ENCODE peak calls at places on chromosomes 5 and 9, in ten cellular contexts. B is A549, A is transverse colon, G is aorta, W is ovary, I is RWPE2, V is upper lobe of right lung, O is spleen, T is mucosa of descending colon, R is MM.1S. M is an unnamed sample.

GRCh38 chr9:4137234-4137633 is 162.6 kb downstream of the GLIS3 start:
- DNase-seq in B (peak; percentile 91), A (no peak), G (no peak), W (no peak), I (peak; percentile 64), V (no peak), O (no peak), T (no peak), R (no peak), M (peak; percentile 50)

GRCh38 chr9:250039-250438 is 35.4 kb downstream of the DOCK8 start:
- DNase-seq in B (no peak), A (no peak), G (no peak), W (no peak), I (no peak), V (no peak), O (no peak), T (no peak), R (no peak), M (no peak)

GRCh38 chr5:115366223-115366622 is 69.8 kb upstream of the CCDC112 start:
- DNase-seq in B (peak; percentile 77), A (no peak), G (no peak), W (no peak), I (no peak), V (no peak), O (no peak), T (no peak), R (no peak), M (peak; percentile 85)

GRCh38 chr9:71270554-71270953 is 149.1 kb upstream of the TRPM3 start:
- DNase-seq in B (no peak), A (no peak), G (no peak), W (no peak), I (no peak), V (no peak), O (no peak), T (no peak), R (no peak), M (no peak)

GRCh38 chr9:18865542-18865941 is 167.5 kb downstream of the SAXO1 start:
- DNase-seq in B (no peak), A (no peak), G (no peak), W (no peak), I (no peak), V (no peak), O (no peak), T (no peak), R (no peak), M (no peak)

GRCh38 chr5:100448250-100448649 is 86.9 kb upstream of the FAM174A start:
- DNase-seq in B (no peak), A (no peak), G (no peak), W (no peak), I (no peak), V (no peak), O (no peak), T (no peak), R (no peak), M (no peak)

GRCh38 chr5:137782055-137782454 is 27.9 kb upstream of the HNRNPA0 start:
- DNase-seq in B (no peak), A (no peak), G (no peak), W (no peak), I (no peak), V (no peak), O (no peak), T (no peak), R (no peak), M (no peak)

GRCh38 chr9:118058227-118058626 is 354.0 kb downstream of the TLR4 start:
- DNase-seq in B (no peak), A (no peak), G (no peak), W (no peak), I (no peak), V (no peak), O (no peak), T (no peak), R (no peak), M (no peak)

GRCh38 chr9:124776952-124777645 is at the start of gene OLFML2A:
- DNase-seq in B (peak; percentile 41), A (peak; percentile 26), G (no peak), W (no peak), I (no peak), V (peak; percentile 67), O (peak; percentile 84), T (peak; percentile 52), R (no peak), M (peak; percentile 18)

GRCh38 chr9:126563556-126563955 is 50.2 kb upstream of the LMX1B start:
- DNase-seq in B (no peak), A (no peak), G (no peak), W (no peak), I (no peak), V (no peak), O (no peak), T (no peak), R (no peak), M (no peak)

GRCh38 chr5:171492781-171493180 is 73.3 kb downstream of the FGF18 start:
- DNase-seq in B (peak; percentile 39), A (no peak), G (no peak), W (no peak), I (no peak), V (no peak), O (no peak), T (no peak), R (no peak), M (no peak)

GRCh38 chr5:151632524-151632923 is 41.4 kb upstream of the FAT2 start:
- DNase-seq in B (no peak), A (no peak), G (no peak), W (no peak), I (no peak), V (no peak), O (no peak), T (no peak), R (no peak), M (no peak)

GRCh38 chr5:119322312-119322947 is 33.4 kb upstream of the TNFAIP8 start:
- DNase-seq in B (no peak), A (no peak), G (no peak), W (no peak), I (no peak), V (no peak), O (no peak), T (no peak), R (peak; percentile 61), M (no peak)

GRCh38 chr5:119319890-119320289 is 35.9 kb upstream of the TNFAIP8 start:
- DNase-seq in B (no peak), A (no peak), G (no peak), W (no peak), I (no peak), V (no peak), O (no peak), T (no peak), R (no peak), M (no peak)

GRCh38 chr5:119318256-119318914 is 37.4 kb upstream of the TNFAIP8 start:
- DNase-seq in B (no peak), A (no peak), G (no peak), W (no peak), I (no peak), V (no peak), O (peak; percentile 78), T (no peak), R (no peak), M (no peak)

GRCh38 chr5:119321569-119322311 is 34.1 kb upstream of the TNFAIP8 start:
- DNase-seq in B (no peak), A (no peak), G (no peak), W (no peak), I (no peak), V (no peak), O (no peak), T (no peak), R (no peak), M (no peak)

DNA sequence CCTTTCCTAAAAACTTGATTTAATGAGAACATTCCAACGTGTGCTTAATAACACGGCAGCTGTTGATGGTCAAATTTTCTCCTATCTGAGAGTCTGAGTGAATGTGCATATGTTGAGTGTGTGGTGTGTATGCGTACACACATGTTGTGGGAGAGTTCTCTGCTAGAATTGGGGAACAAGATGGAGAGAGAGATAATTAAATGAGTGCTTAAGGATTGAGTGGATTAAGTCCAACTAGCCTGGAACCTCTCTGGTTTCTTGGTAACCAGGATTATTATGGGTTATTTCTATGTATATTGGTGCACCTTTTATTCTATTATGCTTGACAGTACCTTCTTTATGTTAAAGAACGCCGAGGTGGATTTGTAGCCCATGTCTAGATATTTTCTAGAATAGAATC is 36.4 kb upstream of the TNFAIP8 start:
- DNase-seq in B (no peak), A (no peak), G (no peak), W (no peak), I (no peak), V (no peak), O (no peak), T (no peak), R (no peak), M (no peak)
- H3K4me1 ChIP-seq in B (peaks cover 42% of the 10 kb centered on the region), A (no peaks in the 10 kb centered on the region), G (peaks cover 3% of the 10 kb centered on the region), W (no peaks in the 10 kb centered on the region), I (peaks cover 39% of the 10 kb centered on the region), V (peaks cover 3% of the 10 kb centered on the region), O (peaks cover 95% of the 10 kb centered on the region), T (peaks cover 15% of the 10 kb centered on the region), R (peaks cover 33% of the 10 kb centered on the region), M (peaks cover 39% of the 10 kb centered on the region)

DNA sequence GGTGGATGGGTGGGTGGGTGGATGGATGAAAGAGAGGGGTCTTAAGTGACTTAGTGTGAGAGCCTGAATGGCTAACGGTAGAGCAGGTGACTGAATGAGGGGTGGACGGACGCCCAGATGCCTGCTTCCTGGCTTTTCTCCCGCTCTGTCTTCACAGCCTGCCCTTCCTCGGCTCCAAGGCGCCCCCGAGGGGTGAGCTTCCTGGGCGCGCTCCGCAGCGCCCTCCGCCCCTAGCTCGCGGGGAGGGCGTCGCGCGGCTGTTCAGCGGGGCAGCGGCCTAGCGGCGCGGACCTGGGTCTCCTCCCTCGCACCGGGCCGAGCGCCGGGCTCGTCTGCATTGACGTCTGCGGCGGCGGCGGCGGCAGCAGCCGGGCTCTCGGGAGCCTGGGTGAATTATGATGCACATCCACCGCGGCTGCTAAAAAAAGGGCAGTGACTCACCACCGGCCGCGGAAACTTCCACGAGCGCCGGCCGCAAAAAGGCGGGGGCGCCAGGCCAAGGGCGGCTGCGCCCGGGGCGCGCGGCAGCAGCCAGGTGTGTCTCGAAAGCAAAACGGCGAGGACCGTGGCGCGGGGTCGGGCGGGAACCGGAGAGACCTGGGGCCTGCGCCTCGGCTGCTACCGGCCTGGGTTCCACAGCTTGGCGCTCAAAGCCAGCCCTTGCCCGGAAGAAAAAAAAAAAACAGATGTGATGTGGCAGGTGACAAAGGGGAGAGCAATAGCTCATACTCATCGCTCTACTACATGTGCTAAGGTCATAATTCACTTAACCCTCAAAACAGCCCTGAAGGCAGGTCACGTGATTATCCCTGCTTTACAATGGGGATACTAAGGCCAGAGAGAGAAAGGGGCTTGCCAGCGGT is 143.0 kb upstream of the ADRA1B start:
- DNase-seq in B (peak; percentile 76), A (peak; percentile 60), G (peak; percentile 92), W (peak; percentile 83), I (peak; percentile 88), V (peak; percentile 86), O (peak; percentile 82), T (peak; percentile 61), R (peak; percentile 90), M (peak; percentile 89)
- H3K4me3 ChIP-seq in B (peak overlapping the region; percentile 41), A (peak overlapping the region; percentile 11), G (no peak overlapping the region), W (peak overlapping the region; percentile 22), I (peak overlapping the region; percentile 28), V (peak overlapping the region; percentile 42), O (peak overlapping the region; percentile 65), T (no peak overlapping the region), R (peak overlapping the region; percentile 38), M (peak overlapping the region; percentile 35)

GRCh38 chr5:39628348-39628747 is 203.6 kb upstream of the DAB2 start:
- DNase-seq in B (no peak), A (no peak), G (no peak), W (no peak), I (no peak), V (no peak), O (no peak), T (no peak), R (no peak), M (no peak)
- H3K4me1 ChIP-seq in B (peaks cover 16% of the 10 kb centered on the region), A (no peaks in the 10 kb centered on the region), G (no peaks in the 10 kb centered on the region), W (no peaks in the 10 kb centered on the region), I (peaks cover 13% of the 10 kb centered on the region), V (no peaks in the 10 kb centered on the region), O (no peaks in the 10 kb centered on the region), T (no peaks in the 10 kb centered on the region), R (no peaks in the 10 kb centered on the region), M (no peaks in the 10 kb centered on the region)

GRCh38 chr9:100914266-100914665 is 114.3 kb upstream of the PLPPR1 start:
- DNase-seq in B (no peak), A (no peak), G (no peak), W (no peak), I (no peak), V (no peak), O (no peak), T (no peak), R (no peak), M (no peak)
- H3K4me3 ChIP-seq in B (no peak overlapping the region), A (no peak overlapping the region), G (no peak overlapping the region), W (no peak overlapping the region), I (no peak overlapping the region), V (no peak overlapping the region), O (no peak overlapping the region), T (no peak overlapping the region), R (no peak overlapping the region), M (no peak overlapping the region)

M was measured in SJSA1.